ENCODE peak calls at places on chromosomes 12 and 14, in five cellular contexts. R, X, K, U and P are unnamed samples.
A peak's percentile ranks its signal among the peaks of the same experiment; 100 is the strongest.

GRCh38 chr12:15701721-15702156 is 87.4 kb downstream of the EPS8 start:
- DNase-seq in R (no peak), X (no peak), K (peak; percentile 75), U (no peak), P (no peak)

GRCh38 chr14:65676361-65677014 is 264.0 kb downstream of the FUT8 start:
- DNase-seq in R (no peak), X (peak; percentile 11), K (no peak), U (no peak), P (no peak)

GRCh38 chr14:76720382-76720813 is 40.9 kb upstream of the VASH1 start:
- DNase-seq in R (peak; percentile 67), X (peak; percentile 80), K (peak; percentile 44), U (peak; percentile 78), P (no peak)

GRCh38 chr14:87233266-87233665 is 759.7 kb downstream of the GALC start:
- DNase-seq in R (no peak), X (no peak), K (no peak), U (no peak), P (no peak)

GRCh38 chr12:130588696-130589095 is 127.4 kb downstream of the RIMBP2 start:
- DNase-seq in R (no peak), X (peak; percentile 52), K (no peak), U (no peak), P (no peak)

GRCh38 chr12:124350491-124350890 is 55.6 kb downstream of the RFLNA start:
- DNase-seq in R (no peak), X (no peak), K (no peak), U (no peak), P (no peak)

GRCh38 chr14:52987514-52987913 is 36.7 kb upstream of the FERMT2 start:
- DNase-seq in R (no peak), X (peak; percentile 27), K (no peak), U (no peak), P (no peak)

GRCh38 chr14:23568600-23569310 is 1.2 kb upstream of the AP1G2 start:
- DNase-seq in R (peak; percentile 74), X (peak; percentile 65), K (no peak), U (no peak), P (peak; percentile 45)

GRCh38 chr12:11085419-11085818 is 6.7 kb downstream of the TAS2R43 start:
- DNase-seq in R (no peak), X (no peak), K (no peak), U (no peak), P (peak; percentile 20)

GRCh38 chr14:72558721-72559120 is 335.2 kb downstream of the DPF3 start:
- DNase-seq in R (no peak), X (no peak), K (peak; percentile 41), U (no peak), P (no peak)

GRCh38 chr12:66548338-66549049 is 130.4 kb downstream of the GRIP1 start:
- DNase-seq in R (no peak), X (no peak), K (no peak), U (no peak), P (no peak)

GRCh38 chr12:10562306-10562933 is 51.0 kb downstream of the MAGOHB start:
- DNase-seq in R (no peak), X (peak; percentile 20), K (peak; percentile 73), U (no peak), P (peak; percentile 35)

GRCh38 chr12:28899951-28900350 is 249.1 kb upstream of the FAR2 start:
- DNase-seq in R (no peak), X (no peak), K (peak; percentile 93), U (no peak), P (no peak)

GRCh38 chr14:68384335-68384734 is 408.5 kb downstream of the ZFP36L1 start:
- DNase-seq in R (no peak), X (no peak), K (no peak), U (no peak), P (no peak)

GRCh38 chr14:54881235-54881760 is 21.3 kb downstream of the GCH1 start:
- DNase-seq in R (no peak), X (no peak), K (peak; percentile 88), U (no peak), P (peak; percentile 45)

GRCh38 chr12:6888360-6888759 is 15.3 kb upstream of the SPSB2 start:
- DNase-seq in R (no peak), X (no peak), K (no peak), U (no peak), P (no peak)

GRCh38 chr14:89291351-89291940 is 125.6 kb downstream of the FOXN3 start:
- DNase-seq in R (peak; percentile 31), X (no peak), K (no peak), U (no peak), P (no peak)

GRCh38 chr12:5921966-5922365 is 23.1 kb downstream of the ANO2 start:
- DNase-seq in R (no peak), X (no peak), K (no peak), U (no peak), P (no peak)

GRCh38 chr12:75933136-75933535 is 98.4 kb downstream of the PHLDA1 start:
- DNase-seq in R (no peak), X (no peak), K (peak; percentile 93), U (no peak), P (no peak)

GRCh38 chr14:31070431-31070830 is 44.3 kb upstream of the STRN3 start:
- DNase-seq in R (no peak), X (no peak), K (peak; percentile 90), U (no peak), P (no peak)

GRCh38 chr14:26444745-26445144 is 153.1 kb downstream of the NOVA1 start:
- DNase-seq in R (no peak), X (no peak), K (peak; percentile 30), U (no peak), P (no peak)

GRCh38 chr12:25861226-25861625 is 97.3 kb upstream of the RASSF8 start:
- DNase-seq in R (no peak), X (no peak), K (no peak), U (no peak), P (no peak)

GRCh38 chr14:36713960-36714703 is 52.5 kb downstream of the PAX9 start:
- DNase-seq in R (no peak), X (no peak), K (no peak), U (no peak), P (no peak)

GRCh38 chr14:97692084-97692483 is 894.9 kb downstream of the VRK1 start:
- DNase-seq in R (peak; percentile 21), X (no peak), K (no peak), U (no peak), P (no peak)

GRCh38 chr14:57846631-57847030 is 19.3 kb downstream of the SLC35F4 start:
- DNase-seq in R (no peak), X (no peak), K (no peak), U (no peak), P (no peak)

GRCh38 chr12:11836282-11836963 is 186.9 kb downstream of the ETV6 start:
- DNase-seq in R (no peak), X (no peak), K (no peak), U (no peak), P (peak; percentile 77)

GRCh38 chr14:47389520-47389919 is 285.9 kb downstream of the MDGA2 start:
- DNase-seq in R (no peak), X (no peak), K (no peak), U (no peak), P (no peak)

GRCh38 chr12:76152161-76152807 is 67.8 kb upstream of the NAP1L1 start:
- DNase-seq in R (no peak), X (no peak), K (peak; percentile 13), U (no peak), P (peak; percentile 7)

GRCh38 chr14:102074415-102074964 is 12.4 kb downstream of the HSP90AA1 start:
- DNase-seq in R (no peak), X (no peak), K (no peak), U (no peak), P (no peak)

GRCh38 chr12:45213107-45213506 is 2.8 kb upstream of the ANO6 start:
- DNase-seq in R (no peak), X (no peak), K (no peak), U (no peak), P (no peak)

GRCh38 chr14:29892327-29892726 is 35.3 kb downstream of the PRKD1 start:
- DNase-seq in R (no peak), X (no peak), K (peak; percentile 66), U (no peak), P (no peak)

GRCh38 chr12:105083551-105084105 is 630 bp downstream of the ALDH1L2 start:
- DNase-seq in R (peak; percentile 66), X (peak; percentile 49), K (peak; percentile 84), U (no peak), P (peak; percentile 24)

GRCh38 chr14:26995301-26995700 is 397.5 kb upstream of the NOVA1 start:
- DNase-seq in R (no peak), X (no peak), K (no peak), U (no peak), P (no peak)

GRCh38 chr12:80165741-80166140 is 66.4 kb downstream of the OTOGL start:
- DNase-seq in R (no peak), X (no peak), K (no peak), U (no peak), P (no peak)

GRCh38 chr14:35223927-35224326 is 68.3 kb upstream of the PSMA6 start:
- DNase-seq in R (no peak), X (no peak), K (no peak), U (no peak), P (no peak)

GRCh38 chr12:1691123-1692007 is 495 bp downstream of the ADIPOR2 start:
- DNase-seq in R (peak; percentile 68), X (no peak), K (no peak), U (peak; percentile 63), P (peak; percentile 43)
- TF ChIP-seq CTCF in R (no peak), X (no peak), K (no peak), U (no peak), P (no peak)

DNA sequence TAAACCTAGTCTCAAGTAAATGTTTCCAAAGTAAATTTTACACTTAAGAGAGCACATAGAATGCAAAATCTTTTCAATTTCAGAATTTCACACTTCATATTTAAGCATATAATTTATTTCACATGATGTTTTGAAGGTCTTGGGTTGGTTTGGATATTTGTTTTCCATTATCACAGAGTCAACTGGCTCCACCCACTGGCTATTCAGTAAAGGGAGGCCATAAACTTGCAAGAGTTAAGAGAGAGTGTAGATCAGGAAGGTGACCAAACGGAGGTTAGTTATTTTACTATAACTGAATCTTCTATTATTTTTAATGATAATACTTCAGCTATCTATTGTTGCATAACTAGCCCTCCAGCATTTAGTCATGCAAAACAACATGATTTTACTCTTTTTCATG is 6.2 kb upstream of the CPNE8 start:
- DNase-seq in R (no peak), X (no peak), K (peak; percentile 28), U (no peak), P (no peak)
- TF ChIP-seq CTCF in R (no peak), X (no peak), K (no peak), U (peak; percentile 45), P (no peak)

DNA sequence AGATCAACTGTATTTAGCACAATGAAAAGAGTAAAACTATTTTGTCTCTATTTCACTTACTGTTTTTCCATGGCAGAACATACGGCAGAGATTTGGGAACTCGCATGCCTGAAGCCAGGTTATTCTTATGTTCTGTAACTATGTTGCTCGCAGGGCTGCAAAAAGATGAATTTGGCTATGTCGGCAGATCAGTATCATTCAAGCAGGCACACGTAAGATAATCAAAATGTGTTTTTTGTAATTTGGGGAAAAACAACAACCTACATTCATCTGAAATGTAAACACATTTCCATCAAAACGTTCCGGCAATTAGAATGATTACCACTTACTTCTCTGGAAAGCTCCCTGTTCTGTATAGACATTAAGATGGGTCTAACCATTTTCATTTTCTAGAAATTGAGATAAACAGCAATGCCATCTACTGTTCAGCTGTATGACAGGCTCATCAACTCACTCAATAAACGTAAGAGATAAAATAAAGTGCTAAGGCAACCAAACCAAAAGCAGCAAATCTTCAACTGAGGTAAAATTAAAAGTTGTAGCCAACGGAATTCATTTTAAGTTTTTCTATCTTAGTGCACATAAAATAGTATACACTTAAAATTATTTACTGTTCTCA is 13.0 kb downstream of the GTSF1 start:
- DNase-seq in R (no peak), X (no peak), K (no peak), U (no peak), P (no peak)
- TF ChIP-seq CTCF in R (no peak), X (no peak), K (no peak), U (peak; percentile 17), P (no peak)

GRCh38 chr12:100741084-100741711 is 53.4 kb upstream of the ANO4 start:
- DNase-seq in R (no peak), X (peak; percentile 37), K (peak; percentile 45), U (no peak), P (no peak)
- TF ChIP-seq CTCF in R (peak; percentile 77), X (peak; percentile 87), K (peak; percentile 63), U (peak; percentile 77), P (peak; percentile 39)